ENCODE peak calls at places on chromosomes 3 and 15, in ten cellular contexts. One of them, this sample, is unnamed.

GRCh38 chr3:194166682-194167479 is 30.9 kb downstream of the HES1 start:
- DNase-seq in CD14-positive monocyte: no peak
- DNase-seq in non-pigmented ciliary epithelial cell: no peak
- DNase-seq in T-helper 2 cell: no peak
- DNase-seq in OCI-M1: no peak
- DNase-seq in GM20000: no peak
- DNase-seq in dorsolateral prefrontal cortex: no peak
- DNase-seq in lung microvascular endothelial cell: peak
- DNase-seq in stomach: no peak
- DNase-seq in HFF-Myc: no peak
- DNase-seq in this sample: no peak

GRCh38 chr15:62950455-62950854 is 92.1 kb upstream of the TPM1 start:
- DNase-seq in CD14-positive monocyte: no peak
- DNase-seq in non-pigmented ciliary epithelial cell: no peak
- DNase-seq in T-helper 2 cell: no peak
- DNase-seq in OCI-M1: no peak
- DNase-seq in GM20000: no peak
- DNase-seq in dorsolateral prefrontal cortex: no peak
- DNase-seq in lung microvascular endothelial cell: no peak
- DNase-seq in stomach: no peak
- DNase-seq in HFF-Myc: no peak
- DNase-seq in this sample: no peak

GRCh38 chr3:11718582-11719405 is 75.1 kb upstream of the VGLL4 start:
- DNase-seq in CD14-positive monocyte: no peak
- DNase-seq in non-pigmented ciliary epithelial cell: no peak
- DNase-seq in T-helper 2 cell: peak
- DNase-seq in OCI-M1: peak
- DNase-seq in GM20000: peak
- DNase-seq in dorsolateral prefrontal cortex: peak
- DNase-seq in lung microvascular endothelial cell: peak
- DNase-seq in stomach: peak
- DNase-seq in HFF-Myc: no peak
- DNase-seq in this sample: no peak

GRCh38 chr3:15319127-15319526 is 13.3 kb downstream of the SH3BP5 start:
- DNase-seq in CD14-positive monocyte: no peak
- DNase-seq in non-pigmented ciliary epithelial cell: no peak
- DNase-seq in T-helper 2 cell: no peak
- DNase-seq in OCI-M1: no peak
- DNase-seq in GM20000: no peak
- DNase-seq in dorsolateral prefrontal cortex: no peak
- DNase-seq in lung microvascular endothelial cell: no peak
- DNase-seq in stomach: no peak
- DNase-seq in HFF-Myc: no peak
- DNase-seq in this sample: no peak

GRCh38 chr15:29770796-29771195 is 51.5 kb downstream of the TJP1 start:
- DNase-seq in CD14-positive monocyte: no peak
- DNase-seq in non-pigmented ciliary epithelial cell: no peak
- DNase-seq in T-helper 2 cell: no peak
- DNase-seq in OCI-M1: no peak
- DNase-seq in GM20000: no peak
- DNase-seq in dorsolateral prefrontal cortex: no peak
- DNase-seq in lung microvascular endothelial cell: peak
- DNase-seq in stomach: no peak
- DNase-seq in HFF-Myc: no peak
- DNase-seq in this sample: no peak

GRCh38 chr15:66293085-66293418 is 316 bp upstream of the DIS3L start:
- DNase-seq in CD14-positive monocyte: no peak
- DNase-seq in non-pigmented ciliary epithelial cell: no peak
- DNase-seq in T-helper 2 cell: no peak
- DNase-seq in OCI-M1: no peak
- DNase-seq in GM20000: no peak
- DNase-seq in dorsolateral prefrontal cortex: no peak
- DNase-seq in lung microvascular endothelial cell: no peak
- DNase-seq in stomach: no peak
- DNase-seq in HFF-Myc: no peak
- DNase-seq in this sample: no peak

GRCh38 chr3:189981668-189982067 is 139.0 kb downstream of the P3H2 start:
- DNase-seq in CD14-positive monocyte: no peak
- DNase-seq in non-pigmented ciliary epithelial cell: no peak
- DNase-seq in T-helper 2 cell: no peak
- DNase-seq in OCI-M1: no peak
- DNase-seq in GM20000: no peak
- DNase-seq in dorsolateral prefrontal cortex: no peak
- DNase-seq in lung microvascular endothelial cell: peak
- DNase-seq in stomach: no peak
- DNase-seq in HFF-Myc: peak
- DNase-seq in this sample: no peak

GRCh38 chr3:28972921-28973320 is 307.9 kb upstream of the RBMS3 start:
- DNase-seq in CD14-positive monocyte: no peak
- DNase-seq in non-pigmented ciliary epithelial cell: peak
- DNase-seq in T-helper 2 cell: no peak
- DNase-seq in OCI-M1: no peak
- DNase-seq in GM20000: no peak
- DNase-seq in dorsolateral prefrontal cortex: no peak
- DNase-seq in lung microvascular endothelial cell: no peak
- DNase-seq in stomach: no peak
- DNase-seq in HFF-Myc: peak
- DNase-seq in this sample: no peak

GRCh38 chr3:159865042-159865579 is 123.5 kb upstream of the IL12A start:
- DNase-seq in CD14-positive monocyte: no peak
- DNase-seq in non-pigmented ciliary epithelial cell: no peak
- DNase-seq in T-helper 2 cell: no peak
- DNase-seq in OCI-M1: no peak
- DNase-seq in GM20000: no peak
- DNase-seq in dorsolateral prefrontal cortex: no peak
- DNase-seq in lung microvascular endothelial cell: no peak
- DNase-seq in stomach: no peak
- DNase-seq in HFF-Myc: peak
- DNase-seq in this sample: no peak

GRCh38 chr3:28210968-28211713 is 30.3 kb upstream of the CMC1 start:
- DNase-seq in CD14-positive monocyte: no peak
- DNase-seq in non-pigmented ciliary epithelial cell: no peak
- DNase-seq in T-helper 2 cell: no peak
- DNase-seq in OCI-M1: no peak
- DNase-seq in GM20000: no peak
- DNase-seq in dorsolateral prefrontal cortex: no peak
- DNase-seq in lung microvascular endothelial cell: no peak
- DNase-seq in stomach: no peak
- DNase-seq in HFF-Myc: no peak
- DNase-seq in this sample: no peak

GRCh38 chr3:167750273-167750971 is 14.9 kb downstream of the SERPINI1 start:
- DNase-seq in CD14-positive monocyte: peak
- DNase-seq in non-pigmented ciliary epithelial cell: no peak
- DNase-seq in T-helper 2 cell: no peak
- DNase-seq in OCI-M1: peak
- DNase-seq in GM20000: peak
- DNase-seq in dorsolateral prefrontal cortex: no peak
- DNase-seq in lung microvascular endothelial cell: peak
- DNase-seq in stomach: no peak
- DNase-seq in HFF-Myc: no peak
- DNase-seq in this sample: no peak

GRCh38 chr3:127615631-127616305 is 13.2 kb upstream of the PODXL2 start:
- DNase-seq in CD14-positive monocyte: no peak
- DNase-seq in non-pigmented ciliary epithelial cell: no peak
- DNase-seq in T-helper 2 cell: no peak
- DNase-seq in OCI-M1: no peak
- DNase-seq in GM20000: no peak
- DNase-seq in dorsolateral prefrontal cortex: no peak
- DNase-seq in lung microvascular endothelial cell: no peak
- DNase-seq in stomach: no peak
- DNase-seq in HFF-Myc: no peak
- DNase-seq in this sample: no peak

GRCh38 chr15:68666120-68666811 is 87.5 kb downstream of the CORO2B start:
- DNase-seq in CD14-positive monocyte: no peak
- DNase-seq in non-pigmented ciliary epithelial cell: no peak
- DNase-seq in T-helper 2 cell: no peak
- DNase-seq in OCI-M1: no peak
- DNase-seq in GM20000: no peak
- DNase-seq in dorsolateral prefrontal cortex: no peak
- DNase-seq in lung microvascular endothelial cell: peak
- DNase-seq in stomach: no peak
- DNase-seq in HFF-Myc: no peak
- DNase-seq in this sample: no peak

GRCh38 chr15:64151727-64152506 is at the start of gene SNX22:
- DNase-seq in CD14-positive monocyte: peak
- DNase-seq in non-pigmented ciliary epithelial cell: no peak
- DNase-seq in T-helper 2 cell: no peak
- DNase-seq in OCI-M1: no peak
- DNase-seq in GM20000: no peak
- DNase-seq in dorsolateral prefrontal cortex: no peak
- DNase-seq in lung microvascular endothelial cell: no peak
- DNase-seq in stomach: peak
- DNase-seq in HFF-Myc: no peak
- DNase-seq in this sample: no peak

GRCh38 chr3:170055209-170055608 is 17.4 kb downstream of the GPR160 start:
- DNase-seq in CD14-positive monocyte: no peak
- DNase-seq in non-pigmented ciliary epithelial cell: peak
- DNase-seq in T-helper 2 cell: no peak
- DNase-seq in OCI-M1: no peak
- DNase-seq in GM20000: peak
- DNase-seq in dorsolateral prefrontal cortex: no peak
- DNase-seq in lung microvascular endothelial cell: no peak
- DNase-seq in stomach: no peak
- DNase-seq in HFF-Myc: no peak
- DNase-seq in this sample: no peak

GRCh38 chr3:52194541-52195296 is 3.2 kb upstream of the ALAS1 start:
- DNase-seq in CD14-positive monocyte: no peak
- DNase-seq in non-pigmented ciliary epithelial cell: no peak
- DNase-seq in T-helper 2 cell: no peak
- DNase-seq in OCI-M1: no peak
- DNase-seq in GM20000: no peak
- DNase-seq in dorsolateral prefrontal cortex: no peak
- DNase-seq in lung microvascular endothelial cell: no peak
- DNase-seq in stomach: peak
- DNase-seq in HFF-Myc: no peak
- DNase-seq in this sample: no peak

GRCh38 chr3:11803977-11804903 is 42.4 kb downstream of the TAMM41 start:
- DNase-seq in CD14-positive monocyte: no peak
- DNase-seq in non-pigmented ciliary epithelial cell: no peak
- DNase-seq in T-helper 2 cell: no peak
- DNase-seq in OCI-M1: peak
- DNase-seq in GM20000: peak
- DNase-seq in dorsolateral prefrontal cortex: no peak
- DNase-seq in lung microvascular endothelial cell: peak
- DNase-seq in stomach: peak
- DNase-seq in HFF-Myc: peak
- DNase-seq in this sample: no peak

GRCh38 chr3:128849776-128850542 is 29.5 kb upstream of the ACAD9 start:
- DNase-seq in CD14-positive monocyte: no peak
- DNase-seq in non-pigmented ciliary epithelial cell: no peak
- DNase-seq in T-helper 2 cell: no peak
- DNase-seq in OCI-M1: peak
- DNase-seq in GM20000: no peak
- DNase-seq in dorsolateral prefrontal cortex: no peak
- DNase-seq in lung microvascular endothelial cell: peak
- DNase-seq in stomach: no peak
- DNase-seq in HFF-Myc: peak
- DNase-seq in this sample: no peak

GRCh38 chr15:68419301-68420175 is 12.4 kb downstream of the ITGA11 start:
- DNase-seq in CD14-positive monocyte: no peak
- DNase-seq in non-pigmented ciliary epithelial cell: no peak
- DNase-seq in T-helper 2 cell: no peak
- DNase-seq in OCI-M1: no peak
- DNase-seq in GM20000: no peak
- DNase-seq in dorsolateral prefrontal cortex: no peak
- DNase-seq in lung microvascular endothelial cell: no peak
- DNase-seq in stomach: no peak
- DNase-seq in HFF-Myc: no peak
- DNase-seq in this sample: peak

GRCh38 chr3:96213393-96213792 is 601.0 kb upstream of the EPHA6 start:
- DNase-seq in CD14-positive monocyte: no peak
- DNase-seq in non-pigmented ciliary epithelial cell: no peak
- DNase-seq in T-helper 2 cell: no peak
- DNase-seq in OCI-M1: peak
- DNase-seq in GM20000: no peak
- DNase-seq in dorsolateral prefrontal cortex: no peak
- DNase-seq in lung microvascular endothelial cell: no peak
- DNase-seq in stomach: no peak
- DNase-seq in HFF-Myc: no peak
- DNase-seq in this sample: no peak

GRCh38 chr3:187852842-187853727 is 107.8 kb upstream of the BCL6 start:
- DNase-seq in CD14-positive monocyte: no peak
- DNase-seq in non-pigmented ciliary epithelial cell: no peak
- DNase-seq in T-helper 2 cell: no peak
- DNase-seq in OCI-M1: no peak
- DNase-seq in GM20000: no peak
- DNase-seq in dorsolateral prefrontal cortex: no peak
- DNase-seq in lung microvascular endothelial cell: no peak
- DNase-seq in stomach: no peak
- DNase-seq in HFF-Myc: no peak
- DNase-seq in this sample: no peak

GRCh38 chr3:38497026-38497425 is 886 bp downstream of the EXOG start:
- DNase-seq in CD14-positive monocyte: no peak
- DNase-seq in non-pigmented ciliary epithelial cell: no peak
- DNase-seq in T-helper 2 cell: no peak
- DNase-seq in OCI-M1: no peak
- DNase-seq in GM20000: no peak
- DNase-seq in dorsolateral prefrontal cortex: no peak
- DNase-seq in lung microvascular endothelial cell: no peak
- DNase-seq in stomach: no peak
- DNase-seq in HFF-Myc: no peak
- DNase-seq in this sample: no peak

GRCh38 chr3:164450276-164450905 is 627.9 kb downstream of the SI start:
- DNase-seq in CD14-positive monocyte: no peak
- DNase-seq in non-pigmented ciliary epithelial cell: no peak
- DNase-seq in T-helper 2 cell: no peak
- DNase-seq in OCI-M1: no peak
- DNase-seq in GM20000: no peak
- DNase-seq in dorsolateral prefrontal cortex: no peak
- DNase-seq in lung microvascular endothelial cell: no peak
- DNase-seq in stomach: no peak
- DNase-seq in HFF-Myc: no peak
- DNase-seq in this sample: no peak

GRCh38 chr3:124832782-124833709 is 54.1 kb downstream of the ITGB5 start:
- DNase-seq in CD14-positive monocyte: no peak
- DNase-seq in non-pigmented ciliary epithelial cell: no peak
- DNase-seq in T-helper 2 cell: no peak
- DNase-seq in OCI-M1: no peak
- DNase-seq in GM20000: no peak
- DNase-seq in dorsolateral prefrontal cortex: no peak
- DNase-seq in lung microvascular endothelial cell: peak
- DNase-seq in stomach: no peak
- DNase-seq in HFF-Myc: peak
- DNase-seq in this sample: no peak

GRCh38 chr3:57691411-57692133 is 1.3 kb downstream of the DENND6A start:
- DNase-seq in CD14-positive monocyte: no peak
- DNase-seq in non-pigmented ciliary epithelial cell: no peak
- DNase-seq in T-helper 2 cell: no peak
- DNase-seq in OCI-M1: peak
- DNase-seq in GM20000: peak
- DNase-seq in dorsolateral prefrontal cortex: no peak
- DNase-seq in lung microvascular endothelial cell: peak
- DNase-seq in stomach: no peak
- DNase-seq in HFF-Myc: no peak
- DNase-seq in this sample: no peak

GRCh38 chr3:63508305-63508704 is 144.2 kb upstream of the SNTN start:
- DNase-seq in CD14-positive monocyte: no peak
- DNase-seq in non-pigmented ciliary epithelial cell: no peak
- DNase-seq in T-helper 2 cell: no peak
- DNase-seq in OCI-M1: no peak
- DNase-seq in GM20000: no peak
- DNase-seq in dorsolateral prefrontal cortex: no peak
- DNase-seq in lung microvascular endothelial cell: no peak
- DNase-seq in stomach: no peak
- DNase-seq in HFF-Myc: no peak
- DNase-seq in this sample: no peak

GRCh38 chr3:177195941-177196472 is 1.3 kb downstream of the TBL1XR1 start:
- DNase-seq in CD14-positive monocyte: peak
- DNase-seq in non-pigmented ciliary epithelial cell: no peak
- DNase-seq in T-helper 2 cell: no peak
- DNase-seq in OCI-M1: peak
- DNase-seq in GM20000: no peak
- DNase-seq in dorsolateral prefrontal cortex: no peak
- DNase-seq in lung microvascular endothelial cell: peak
- DNase-seq in stomach: no peak
- DNase-seq in HFF-Myc: no peak
- DNase-seq in this sample: no peak

GRCh38 chr15:82158811-82159210 is 103.7 kb downstream of the EFL1 start:
- DNase-seq in CD14-positive monocyte: no peak
- DNase-seq in non-pigmented ciliary epithelial cell: no peak
- DNase-seq in T-helper 2 cell: no peak
- DNase-seq in OCI-M1: no peak
- DNase-seq in GM20000: no peak
- DNase-seq in dorsolateral prefrontal cortex: no peak
- DNase-seq in lung microvascular endothelial cell: no peak
- DNase-seq in stomach: no peak
- DNase-seq in HFF-Myc: no peak
- DNase-seq in this sample: no peak

This sample was measured in type B pancreatic cell.